ENCODE peak calls at places on chromosome 17, in five cellular contexts. A is H54, F is Peyer's patch, X is lower leg skin, E is esophagus muscularis mucosa. O is an unnamed sample.

GRCh38 chr17:74480290-74480689 is 13.9 kb downstream of the CD300A start:
- DNase-seq in A (no peak), F (no peak), X (no peak), E (no peak), O (no peak)

GRCh38 chr17:17723354-17724261 is 42.4 kb downstream of the RAI1 start:
- DNase-seq in A (no peak), F (no peak), X (no peak), E (no peak), O (peak)

GRCh38 chr17:34624767-34625389 is 45.5 kb downstream of the TMEM132E start:
- DNase-seq in A (no peak), F (no peak), X (no peak), E (no peak), O (no peak)

GRCh38 chr17:78026381-78026780 is 67.9 kb downstream of the TNRC6C start:
- DNase-seq in A (no peak), F (no peak), X (no peak), E (no peak), O (no peak)

GRCh38 chr17:53668854-53669253 is 153.9 kb upstream of the KIF2B start:
- DNase-seq in A (no peak), F (no peak), X (no peak), E (no peak), O (no peak)

GRCh38 chr17:18362509-18363020 is 785 bp downstream of the SHMT1 start:
- DNase-seq in A (peak), F (peak), X (peak), E (peak), O (peak)

GRCh38 chr17:77503293-77503655 is 362.5 kb downstream of the SEC14L1 start:
- DNase-seq in A (no peak), F (peak), X (no peak), E (no peak), O (no peak)

GRCh38 chr17:28492352-28493310 is 13.5 kb upstream of the FOXN1 start:
- DNase-seq in A (no peak), F (no peak), X (no peak), E (no peak), O (no peak)

GRCh38 chr17:63475491-63476412 is 1.1 kb upstream of the ACE start:
- DNase-seq in A (no peak), F (no peak), X (no peak), E (no peak), O (no peak)

GRCh38 chr17:74527081-74527480 is 4.2 kb downstream of the CD300LB start:
- DNase-seq in A (no peak), F (no peak), X (no peak), E (peak), O (no peak)

GRCh38 chr17:7883781-7884386 is 4.7 kb upstream of the CHD3 start:
- DNase-seq in A (peak), F (peak), X (no peak), E (no peak), O (no peak)

GRCh38 chr17:48062273-48062672 is 14.1 kb downstream of the NFE2L1 start:
- DNase-seq in A (no peak), F (no peak), X (no peak), E (no peak), O (no peak)

GRCh38 chr17:36529121-36529520 is 5.5 kb downstream of the MYO19 start:
- DNase-seq in A (peak), F (no peak), X (no peak), E (no peak), O (no peak)

GRCh38 chr17:67258836-67259468 is 14.0 kb upstream of the HELZ start:
- DNase-seq in A (no peak), F (peak), X (no peak), E (no peak), O (no peak)

GRCh38 chr17:17942846-17943245 is 29.4 kb downstream of the TOM1L2 start:
- DNase-seq in A (no peak), F (peak), X (no peak), E (no peak), O (no peak)

DNA sequence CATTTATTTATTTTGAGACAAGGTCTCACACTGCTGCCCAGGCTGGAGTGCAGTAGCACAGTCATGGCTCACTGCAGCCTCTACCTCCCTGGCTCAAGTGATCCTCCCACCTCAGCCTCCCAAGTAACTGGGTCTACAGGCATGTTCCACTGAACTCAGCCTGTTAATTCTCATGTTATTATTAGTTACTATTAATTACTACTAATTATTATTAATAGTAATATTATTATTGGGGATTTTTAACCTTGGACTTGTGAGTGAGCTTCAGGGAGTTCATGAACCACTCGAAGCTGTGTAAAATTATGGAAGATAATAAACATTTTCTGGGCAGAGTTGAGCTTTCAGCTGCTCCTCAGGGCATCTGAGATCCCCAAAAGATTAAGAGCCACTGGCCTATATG is 4.6 kb upstream of the STAC2 start:
- DNase-seq in A (no peak), F (no peak), X (no peak), E (no peak), O (no peak)
- TF ChIP-seq POLR2A in A (no peak), F (no peak), X (no peak), E (no peak), O (no peak)

GRCh38 chr17:32124985-32125847 is 17.1 kb upstream of the RHOT1 start:
- DNase-seq in A (no peak), F (peak), X (no peak), E (no peak), O (no peak)
- TF ChIP-seq POLR2A in A (no peak), F (no peak), X (no peak), E (no peak), O (no peak)

DNA sequence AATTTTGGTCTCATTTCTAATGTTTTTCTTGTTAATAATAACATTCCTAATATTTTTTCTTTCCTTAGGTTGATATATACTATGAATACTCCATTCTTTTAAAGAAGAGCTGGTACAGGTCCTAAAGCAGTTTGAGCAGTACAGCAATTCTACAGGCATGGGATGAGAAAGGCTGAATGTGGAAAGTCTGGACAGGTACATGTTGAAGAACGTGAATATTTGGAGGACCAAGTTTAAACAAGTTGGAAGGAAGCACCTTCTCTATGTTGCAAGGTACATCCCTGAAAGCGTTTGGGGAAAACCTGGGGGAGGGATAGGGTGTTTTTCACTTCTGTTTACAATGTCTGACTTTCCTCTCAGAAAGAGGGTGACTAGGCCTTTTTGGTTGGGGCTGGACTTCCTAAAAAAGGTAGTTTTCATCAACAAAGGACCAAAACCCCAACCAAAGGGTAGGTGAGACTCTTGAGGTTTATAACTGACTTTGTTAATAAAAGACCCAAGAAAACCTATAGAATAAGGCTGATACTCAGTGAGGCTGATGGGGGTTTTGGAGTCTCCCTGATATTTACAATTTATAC is 95.9 kb upstream of the AXIN2 start:
- DNase-seq in A (no peak), F (no peak), X (no peak), E (no peak), O (no peak)
- TF ChIP-seq POLR2A in A (no peak), F (no peak), X (no peak), E (no peak), O (no peak)

DNA sequence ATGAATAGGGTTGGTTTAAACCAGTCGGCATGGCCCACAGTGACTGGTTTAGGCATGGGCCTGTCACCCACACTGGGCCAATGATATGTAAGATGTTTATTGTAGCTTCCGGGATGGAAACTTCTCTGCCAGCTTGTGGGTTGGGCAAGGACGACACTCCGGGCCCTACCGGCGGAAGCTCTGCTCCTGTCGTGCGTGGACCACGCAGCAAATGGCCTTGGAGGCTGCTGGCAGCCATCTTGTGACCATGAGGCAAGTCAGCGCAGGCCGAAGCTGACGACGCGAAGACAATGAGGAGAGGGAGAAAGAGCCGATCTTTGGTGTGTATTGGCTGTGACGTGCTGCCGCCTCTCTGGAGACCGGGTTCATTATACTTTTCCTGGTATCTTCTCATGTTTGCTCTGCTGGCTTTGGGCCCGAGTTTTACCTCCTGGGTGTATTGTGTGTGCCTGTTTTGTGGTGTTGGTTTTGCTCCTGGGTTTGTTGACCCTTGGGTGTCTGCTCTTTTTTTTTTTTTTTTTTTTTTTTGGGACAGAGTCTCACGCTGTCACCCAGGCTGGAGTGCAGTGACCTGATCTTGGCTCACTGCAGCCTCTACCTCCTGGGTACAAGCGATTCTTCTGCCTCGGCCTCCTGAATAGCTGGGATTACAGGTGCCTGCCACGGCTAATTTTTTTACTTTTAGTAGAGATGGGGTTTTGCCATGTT is 15.4 kb downstream of the SLC25A10 start:
- DNase-seq in A (no peak), F (peak), X (no peak), E (no peak), O (no peak)
- TF ChIP-seq POLR2A in A (no peak), F (peak), X (no peak), E (no peak), O (no peak)

GRCh38 chr17:46266656-46267544 is 28.0 kb upstream of the LRRC37A start:
- DNase-seq in A (peak), F (peak), X (peak), E (peak), O (peak)
- TF ChIP-seq POLR2A in A (peak), F (no peak), X (no peak), E (no peak), O (no peak)

GRCh38 chr17:64504769-64505319 is 1.2 kb downstream of the DDX5 start:
- DNase-seq in A (no peak), F (no peak), X (no peak), E (no peak), O (no peak)
- TF ChIP-seq POLR2A in A (no peak), F (no peak), X (no peak), E (no peak), O (no peak)

GRCh38 chr17:81083125-81083765 is 48.3 kb downstream of the BAIAP2 start:
- DNase-seq in A (no peak), F (no peak), X (no peak), E (no peak), O (peak)
- TF ChIP-seq POLR2A in A (no peak), F (no peak), X (no peak), E (no peak), O (no peak)

GRCh38 chr17:2055494-2056220 is 754 bp downstream of the HIC1 start:
- DNase-seq in A (no peak), F (peak), X (no peak), E (no peak), O (no peak)
- TF ChIP-seq POLR2A in A (no peak), F (no peak), X (no peak), E (no peak), O (no peak)

O was measured in thyroid gland.